ENCODE peak calls at places on chromosomes 13 and 19, in six cellular contexts. L is CD4-positive, alpha-beta memory T cell; T is left ventricle myocardium inferior; S is ovary; G is WERI-Rb-1; D is fibroblast of lung. Z is an unnamed sample.

GRCh38 chr13:78131811-78132210 is 213.2 kb upstream of the EDNRB start:
- DNase-seq in L (no peak), T (no peak), S (no peak), G (no peak), D (no peak), Z (no peak)

GRCh38 chr19:15529774-15530372 is 21.5 kb downstream of the CYP4F22 start:
- DNase-seq in L (no peak), T (no peak), S (no peak), G (no peak), D (no peak), Z (no peak)

GRCh38 chr13:90055121-90055520 is 1292.4 kb upstream of the MIR17HG start:
- DNase-seq in L (no peak), T (no peak), S (no peak), G (no peak), D (peak; percentile 44), Z (no peak)

GRCh38 chr13:76976929-76977328 is 15.0 kb upstream of the CLN5 start:
- DNase-seq in L (no peak), T (no peak), S (no peak), G (no peak), D (no peak), Z (no peak)

GRCh38 chr13:103799028-103799427 is 732.8 kb upstream of the SLC10A2 start:
- DNase-seq in L (no peak), T (no peak), S (no peak), G (no peak), D (no peak), Z (no peak)

GRCh38 chr13:34172048-34172447 is 354.1 kb downstream of the RFC3 start:
- DNase-seq in L (no peak), T (no peak), S (no peak), G (no peak), D (no peak), Z (no peak)

GRCh38 chr13:108227651-108228272 is 9.6 kb downstream of the ABHD13 start:
- DNase-seq in L (no peak), T (no peak), S (no peak), G (no peak), D (peak; percentile 18), Z (no peak)

GRCh38 chr13:98528663-98529064 is 48.2 kb downstream of the STK24 start:
- DNase-seq in L (no peak), T (no peak), S (no peak), G (no peak), D (peak; percentile 63), Z (peak; percentile 66)

GRCh38 chr19:50423279-50424113 is 4.8 kb downstream of the SPIB start:
- DNase-seq in L (no peak), T (no peak), S (no peak), G (no peak), D (no peak), Z (no peak)

GRCh38 chr13:71629167-71629566 is 237.8 kb downstream of the DACH1 start:
- DNase-seq in L (no peak), T (no peak), S (no peak), G (no peak), D (no peak), Z (no peak)

GRCh38 chr13:23433171-23434153 is at the start of gene SACS:
- DNase-seq in L (no peak), T (no peak), S (no peak), G (peak; percentile 68), D (peak; percentile 80), Z (no peak)

GRCh38 chr19:1355974-1356865 is 27.5 kb upstream of the NDUFS7 start:
- DNase-seq in L (no peak), T (no peak), S (no peak), G (no peak), D (peak; percentile 54), Z (no peak)

GRCh38 chr19:58468216-58468839 is 1.4 kb downstream of the ZNF324 start:
- DNase-seq in L (no peak), T (no peak), S (no peak), G (no peak), D (no peak), Z (no peak)

GRCh38 chr19:16859626-16860025 is 29.2 kb upstream of the F2RL3 start:
- DNase-seq in L (no peak), T (no peak), S (no peak), G (no peak), D (no peak), Z (no peak)

GRCh38 chr13:84237181-84237580 is 354.9 kb upstream of the SLITRK1 start:
- DNase-seq in L (no peak), T (no peak), S (no peak), G (no peak), D (no peak), Z (no peak)

GRCh38 chr19:18278521-18279265 is 2.7 kb downstream of the JUND start:
- DNase-seq in L (peak; percentile 73), T (no peak), S (no peak), G (peak; percentile 30), D (peak; percentile 13), Z (no peak)

GRCh38 chr19:52735734-52736133 is 890 bp upstream of the ZNF611 start:
- DNase-seq in L (no peak), T (peak; percentile 81), S (peak; percentile 64), G (peak; percentile 95), D (peak; percentile 72), Z (peak; percentile 75)

GRCh38 chr19:1270168-1270853 is 1.2 kb downstream of the CIRBP start:
- DNase-seq in L (no peak), T (no peak), S (no peak), G (no peak), D (no peak), Z (no peak)

GRCh38 chr19:7575426-7576040 is 20.1 kb upstream of the CAMSAP3 start:
- DNase-seq in L (no peak), T (no peak), S (no peak), G (no peak), D (no peak), Z (no peak)

GRCh38 chr13:91248249-91248648 is 99.2 kb upstream of the MIR17HG start:
- DNase-seq in L (no peak), T (no peak), S (no peak), G (no peak), D (no peak), Z (no peak)

GRCh38 chr13:21164631-21165030 is 11.7 kb downstream of the SKA3 start:
- DNase-seq in L (no peak), T (no peak), S (no peak), G (no peak), D (peak; percentile 15), Z (no peak)

GRCh38 chr19:29872224-29872731 is 60.5 kb downstream of the CCNE1 start:
- DNase-seq in L (no peak), T (no peak), S (no peak), G (no peak), D (peak; percentile 31), Z (peak; percentile 67)

GRCh38 chr19:38952395-38953165 is 21.8 kb downstream of the MRPS12 start:
- DNase-seq in L (peak; percentile 52), T (no peak), S (no peak), G (no peak), D (no peak), Z (no peak)

GRCh38 chr19:38596057-38596981 is 21.4 kb downstream of the MAP4K1 start:
- DNase-seq in L (no peak), T (no peak), S (peak; percentile 66), G (peak; percentile 37), D (no peak), Z (no peak)

GRCh38 chr19:6238643-6239281 is 41.0 kb downstream of the MLLT1 start:
- DNase-seq in L (peak; percentile 19), T (peak; percentile 70), S (peak; percentile 81), G (no peak), D (peak; percentile 77), Z (peak; percentile 78)

GRCh38 chr19:6103217-6103644 is 7.1 kb downstream of the RFX2 start:
- DNase-seq in L (no peak), T (peak; percentile 72), S (peak; percentile 72), G (no peak), D (peak; percentile 94), Z (peak; percentile 92)

GRCh38 chr13:101569807-101570206 is 117.3 kb downstream of the ITGBL1 start:
- DNase-seq in L (no peak), T (no peak), S (no peak), G (no peak), D (no peak), Z (no peak)

GRCh38 chr19:29429021-29429420 is 96.8 kb upstream of the VSTM2B start:
- DNase-seq in L (no peak), T (no peak), S (no peak), G (no peak), D (no peak), Z (no peak)

GRCh38 chr13:53520132-53520531 is 491.5 kb downstream of the OLFM4 start:
- DNase-seq in L (no peak), T (no peak), S (no peak), G (no peak), D (no peak), Z (no peak)

GRCh38 chr13:26442541-26442940 is 114.9 kb upstream of the WASF3 start:
- DNase-seq in L (no peak), T (no peak), S (no peak), G (no peak), D (peak; percentile 87), Z (no peak)

GRCh38 chr13:44220948-44221347 is 152.7 kb upstream of the SERP2 start:
- DNase-seq in L (no peak), T (no peak), S (no peak), G (no peak), D (no peak), Z (no peak)

GRCh38 chr13:76522083-76522755 is 364.0 kb downstream of the KCTD12 start:
- DNase-seq in L (no peak), T (no peak), S (no peak), G (no peak), D (peak; percentile 32), Z (no peak)

GRCh38 chr13:73341748-73342147 is 282.9 kb downstream of the KLF5 start:
- DNase-seq in L (no peak), T (no peak), S (no peak), G (no peak), D (peak; percentile 85), Z (no peak)

GRCh38 chr19:2457394-2458037 is 757 bp upstream of the LMNB2 start:
- DNase-seq in L (no peak), T (no peak), S (no peak), G (no peak), D (no peak), Z (no peak)
- H3K4me3 ChIP-seq in L (no peak overlapping the region), T (peak overlapping the region; percentile 99), S (peak overlapping the region; percentile 12), G (peak overlapping the region; percentile 51), D (no peak overlapping the region), Z (no peak overlapping the region)

GRCh38 chr19:45215391-45216191 is 29.6 kb downstream of the EXOC3L2 start:
- DNase-seq in L (no peak), T (no peak), S (no peak), G (no peak), D (peak; percentile 9), Z (peak; percentile 76)
- H3K27me3 ChIP-seq in L (no peaks in the 10 kb centered on the region), T (peaks cover 78% of the 10 kb centered on the region), S (no peaks in the 10 kb centered on the region), G (no peaks in the 10 kb centered on the region), D (peaks cover 34% of the 10 kb centered on the region), Z (no peaks in the 10 kb centered on the region)

GRCh38 chr19:19279853-19280252 is 6.8 kb upstream of the TM6SF2 start:
- DNase-seq in L (no peak), T (no peak), S (no peak), G (no peak), D (no peak), Z (no peak)
- H3K36me3 ChIP-seq in L (peaks cover 60% of the 10 kb centered on the region), T (peaks cover 95% of the 10 kb centered on the region), S (no peaks in the 10 kb centered on the region), G (peaks cover 92% of the 10 kb centered on the region), D (peaks cover 24% of the 10 kb centered on the region), Z (peaks cover 6% of the 10 kb centered on the region)

DNA sequence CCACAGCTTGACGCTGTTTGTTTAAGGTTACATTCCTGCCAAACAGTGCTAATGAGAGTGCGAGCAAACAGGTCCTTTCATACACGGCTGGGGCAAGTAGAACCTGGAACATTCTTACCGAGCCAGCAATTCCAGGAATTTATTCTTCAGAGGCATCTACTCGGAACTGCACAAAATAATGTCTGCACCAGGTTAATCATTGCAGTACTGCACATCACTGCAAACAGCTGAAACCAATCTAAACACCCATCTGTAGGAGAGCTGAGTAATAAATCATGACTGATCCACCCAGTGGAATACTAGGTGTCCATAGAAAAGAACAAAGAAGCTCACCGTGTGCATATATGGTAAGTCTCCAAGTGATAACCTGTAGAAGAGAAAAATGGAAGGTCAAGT is 1.2 kb upstream of the ZNF579 start:
- DNase-seq in L (no peak), T (no peak), S (no peak), G (no peak), D (no peak), Z (no peak)
- H3K4me3 ChIP-seq in L (no peak overlapping the region), T (no peak overlapping the region), S (no peak overlapping the region), G (no peak overlapping the region), D (no peak overlapping the region), Z (no peak overlapping the region)